ENCODE peak calls at places on chromosomes 4 and X, in eight cellular contexts. E, V, A, S, I, Y, U and C are unnamed samples.

GRCh38 chr4:185936650-185937376 is 124.8 kb upstream of the SORBS2 start:
- DNase-seq in E (no peak), V (no peak), A (no peak), S (no peak), I (no peak), Y (no peak), U (peak; percentile 3), C (no peak)

GRCh38 chr4:54971474-54971950 is 153.9 kb downstream of the KDR start:
- DNase-seq in E (no peak), V (no peak), A (peak; percentile 40), S (no peak), I (peak; percentile 31), Y (no peak), U (peak; percentile 74), C (no peak)

GRCh38 chr4:53483250-53483649 is 105.8 kb downstream of the FIP1L1 start:
- DNase-seq in E (no peak), V (no peak), A (no peak), S (no peak), I (no peak), Y (no peak), U (no peak), C (no peak)

GRCh38 chr4:170374770-170375169 is 285.0 kb upstream of the AADAT start:
- DNase-seq in E (no peak), V (no peak), A (no peak), S (no peak), I (peak; percentile 15), Y (no peak), U (no peak), C (no peak)

GRCh38 chrX:152907084-152907651 is 9.3 kb downstream of the ZNF185 start:
- DNase-seq in E (no peak), V (no peak), A (no peak), S (no peak), I (no peak), Y (no peak), U (peak; percentile 67), C (no peak)

GRCh38 chr4:8675383-8675782 is 82.8 kb downstream of the CPZ start:
- DNase-seq in E (no peak), V (no peak), A (peak; percentile 11), S (no peak), I (peak; percentile 38), Y (no peak), U (peak; percentile 19), C (no peak)

GRCh38 chr4:176611954-176612353 is 180.8 kb downstream of the VEGFC start:
- DNase-seq in E (no peak), V (no peak), A (no peak), S (no peak), I (no peak), Y (no peak), U (no peak), C (no peak)

GRCh38 chrX:9252182-9252581 is 212.7 kb upstream of the TBL1X start:
- DNase-seq in E (no peak), V (no peak), A (no peak), S (no peak), I (no peak), Y (no peak), U (no peak), C (no peak)

GRCh38 chrX:109384569-109385174 is 97.2 kb downstream of the GUCY2F start:
- DNase-seq in E (peak; percentile 6), V (no peak), A (peak; percentile 16), S (no peak), I (no peak), Y (no peak), U (peak; percentile 61), C (no peak)

GRCh38 chrX:123172874-123173273 is 11.2 kb upstream of the GRIA3 start:
- DNase-seq in E (no peak), V (no peak), A (no peak), S (no peak), I (no peak), Y (no peak), U (no peak), C (no peak)

GRCh38 chr4:7151668-7152227 is 40.6 kb upstream of the SORCS2 start:
- DNase-seq in E (no peak), V (no peak), A (no peak), S (no peak), I (no peak), Y (no peak), U (no peak), C (no peak)

GRCh38 chr4:114077610-114078009 is 98.2 kb upstream of the ARSJ start:
- DNase-seq in E (no peak), V (no peak), A (peak; percentile 40), S (no peak), I (no peak), Y (no peak), U (peak; percentile 45), C (no peak)

GRCh38 chrX:22577181-22577580 is 304.5 kb downstream of the CBLL2 start:
- DNase-seq in E (no peak), V (no peak), A (peak; percentile 4), S (no peak), I (no peak), Y (no peak), U (no peak), C (no peak)

GRCh38 chrX:65926095-65927019 is 113.5 kb downstream of the VSIG4 start:
- DNase-seq in E (no peak), V (no peak), A (no peak), S (no peak), I (peak; percentile 13), Y (no peak), U (no peak), C (no peak)

GRCh38 chr4:55866973-55867574 is 13.6 kb downstream of the EXOC1 start:
- DNase-seq in E (no peak), V (no peak), A (peak; percentile 59), S (no peak), I (peak; percentile 41), Y (no peak), U (peak; percentile 81), C (no peak)

GRCh38 chr4:145530662-145531061 is 49.0 kb downstream of the SMAD1 start:
- DNase-seq in E (no peak), V (no peak), A (no peak), S (no peak), I (no peak), Y (no peak), U (no peak), C (no peak)

GRCh38 chr4:150782921-150783320 is 201.0 kb downstream of the MAB21L2 start:
- DNase-seq in E (no peak), V (no peak), A (no peak), S (no peak), I (peak; percentile 8), Y (no peak), U (peak; percentile 19), C (no peak)

GRCh38 chr4:121674191-121674590 is 22.6 kb downstream of the ANXA5 start:
- DNase-seq in E (no peak), V (no peak), A (no peak), S (no peak), I (no peak), Y (no peak), U (no peak), C (no peak)

GRCh38 chr4:102696763-102697162 is 64.0 kb downstream of the MANBA start:
- DNase-seq in E (no peak), V (no peak), A (no peak), S (no peak), I (peak; percentile 23), Y (no peak), U (peak; percentile 59), C (no peak)

GRCh38 chr4:102692474-102692873 is 68.3 kb downstream of the MANBA start:
- DNase-seq in E (no peak), V (no peak), A (no peak), S (no peak), I (no peak), Y (no peak), U (no peak), C (no peak)

GRCh38 chr4:102694791-102695190 is 66.0 kb downstream of the MANBA start:
- DNase-seq in E (no peak), V (no peak), A (no peak), S (no peak), I (no peak), Y (no peak), U (no peak), C (no peak)

GRCh38 chr4:102687982-102688433 is 72.8 kb downstream of the MANBA start:
- DNase-seq in E (no peak), V (no peak), A (peak; percentile 41), S (no peak), I (no peak), Y (no peak), U (no peak), C (no peak)

DNA sequence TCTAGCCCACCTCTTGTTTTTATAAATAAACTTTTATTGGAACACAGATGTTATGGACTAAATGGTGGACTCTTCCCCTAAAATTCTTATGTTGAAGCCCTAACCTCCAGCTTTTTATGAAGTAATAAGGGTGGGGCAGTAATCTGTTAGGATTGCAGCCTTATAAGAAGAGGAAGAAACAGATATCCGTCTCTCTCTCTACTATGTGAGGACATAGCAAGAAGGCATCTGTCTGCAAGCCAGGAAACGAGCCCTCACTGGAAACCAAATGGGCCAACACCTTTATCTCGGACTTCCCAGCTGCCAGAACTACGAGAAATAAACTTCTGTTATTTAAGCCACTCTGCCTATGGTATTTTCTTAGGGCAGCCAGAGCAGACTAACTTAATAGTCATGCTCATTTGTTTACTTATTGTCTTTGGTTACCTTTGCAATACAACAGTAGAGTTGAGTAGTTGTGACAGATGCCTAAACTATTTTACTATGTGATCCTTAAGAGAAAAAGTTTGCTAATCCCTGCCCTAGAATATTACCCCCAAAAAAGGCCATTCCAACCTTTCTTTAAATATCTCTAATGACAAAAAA is 67.4 kb downstream of the MANBA start:
- DNase-seq in E (no peak), V (no peak), A (no peak), S (no peak), I (no peak), Y (no peak), U (no peak), C (no peak)
- H3K27ac ChIP-seq in E (no peak overlapping the region), V (no peak overlapping the region), A (no peak overlapping the region), S (no peak overlapping the region), I (no peak overlapping the region), Y (no peak overlapping the region), U (no peak overlapping the region), C (no peak overlapping the region)

DNA sequence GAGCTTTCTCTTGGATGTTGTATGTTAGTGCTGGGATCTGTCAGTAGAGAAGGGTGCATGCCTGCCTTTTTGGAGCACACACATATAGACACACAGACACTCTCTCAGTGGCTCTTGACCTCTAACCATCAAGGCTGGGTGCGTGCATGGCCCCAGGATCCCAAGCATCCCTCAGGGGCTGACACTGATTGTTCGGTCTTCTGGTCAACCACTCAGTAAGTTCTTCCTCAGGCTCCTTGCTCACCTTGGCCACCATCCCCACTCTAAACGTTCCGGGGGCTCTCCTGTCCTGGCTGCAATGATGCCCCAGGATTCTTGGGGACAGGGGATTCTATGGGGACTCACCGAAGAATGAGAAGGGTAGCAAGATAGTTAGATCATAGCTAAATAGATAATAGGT is 179.6 kb downstream of the SHOX start:
- DNase-seq in E (no peak), V (no peak), A (no peak), S (no peak), I (no peak), Y (no peak), U (no peak), C (no peak)
- H3K4me1 ChIP-seq in E (no peaks in the 10 kb centered on the region), V (no peaks in the 10 kb centered on the region), A (no peaks in the 10 kb centered on the region), S (no peaks in the 10 kb centered on the region), I (no peaks in the 10 kb centered on the region), Y (no peaks in the 10 kb centered on the region), U (no peaks in the 10 kb centered on the region), C (no peaks in the 10 kb centered on the region)

GRCh38 chr4:71862315-71862714 is 78.4 kb upstream of the GC start:
- DNase-seq in E (no peak), V (no peak), A (no peak), S (no peak), I (no peak), Y (no peak), U (no peak), C (no peak)
- H3K9me3 ChIP-seq in E (peaks cover 31% of the 10 kb centered on the region), V (peaks cover 4% of the 10 kb centered on the region), A (no peaks in the 10 kb centered on the region), S (no peaks in the 10 kb centered on the region), I (peaks cover 7% of the 10 kb centered on the region), Y (peaks cover 2% of the 10 kb centered on the region), U (no peaks in the 10 kb centered on the region), C (no peaks in the 10 kb centered on the region)

GRCh38 chrX:153948002-153948466 is 3.6 kb upstream of the RENBP start:
- DNase-seq in E (no peak), V (no peak), A (no peak), S (peak; percentile 55), I (no peak), Y (no peak), U (no peak), C (no peak)
- H3K27ac ChIP-seq in E (peak overlapping the region; percentile 74), V (no peak overlapping the region), A (no peak overlapping the region), S (peak overlapping the region; percentile 14), I (no peak overlapping the region), Y (no peak overlapping the region), U (peak overlapping the region; percentile 39), C (peak overlapping the region; percentile 57)